ENCODE peak calls at places on chromosomes 5 and 9, in four cellular contexts. N, F, O and V are unnamed samples.

GRCh38 chr9:26260238-26260637 is 582.0 kb upstream of the TUSC1 start:
- DNase-seq in F (no peak), N (no peak), O (no peak), V (no peak)

GRCh38 chr5:8650197-8650596 is 781.2 kb downstream of the MTRR start:
- DNase-seq in O (no peak), F (no peak), N (no peak), V (no peak)

GRCh38 chr5:133612021-133612860 is at the start of gene FSTL4:
- DNase-seq in O (no peak), F (peak), N (no peak), V (no peak)

GRCh38 chr5:1282139-1282992 is 12.5 kb downstream of the TERT start:
- DNase-seq in N (peak), O (no peak), F (peak), V (no peak)

GRCh38 chr5:56440871-56441740 is 208.0 kb upstream of the ANKRD55 start:
- DNase-seq in O (no peak), F (no peak), N (no peak), V (peak)

GRCh38 chr9:70261131-70261870 is 2.5 kb downstream of the SMC5 start:
- DNase-seq in O (no peak), F (no peak), N (no peak), V (no peak)

GRCh38 chr9:126033318-126033717 is 286.1 kb downstream of the PBX3 start:
- DNase-seq in F (no peak), O (no peak), N (no peak), V (no peak)

GRCh38 chr9:98357921-98358535 is 102.6 kb upstream of the TBC1D2 start:
- DNase-seq in O (no peak), N (no peak), F (no peak), V (no peak)

GRCh38 chr9:134243778-134244467 is 79.6 kb upstream of the RNU6ATAC start:
- DNase-seq in O (peak), N (no peak), F (no peak), V (no peak)

GRCh38 chr5:889075-889710 is 3.4 kb downstream of the BRD9 start:
- DNase-seq in F (no peak), O (no peak), N (no peak), V (no peak)

GRCh38 chr5:14115323-14115895 is 27.7 kb upstream of the TRIO start:
- DNase-seq in N (no peak), F (no peak), O (no peak), V (no peak)

GRCh38 chr9:96491079-96491879 is 41.3 kb downstream of the HABP4 start:
- DNase-seq in N (no peak), F (no peak), O (no peak), V (no peak)

GRCh38 chr5:8332666-8333444 is 463.9 kb downstream of the MTRR start:
- DNase-seq in N (no peak), F (no peak), O (no peak), V (no peak)

GRCh38 chr9:127781821-127782220 is 3.4 kb upstream of the SH2D3C start:
- DNase-seq in O (no peak), N (no peak), F (no peak), V (no peak)

GRCh38 chr5:112338681-112339337 is 80.3 kb downstream of the EPB41L4A start:
- DNase-seq in F (no peak), O (no peak), N (no peak), V (no peak)

GRCh38 chr5:36614657-36615308 is 8.4 kb downstream of the SLC1A3 start:
- DNase-seq in N (no peak), F (no peak), O (no peak), V (no peak)

GRCh38 chr5:150412319-150413175 is at the start of gene CD74:
- DNase-seq in N (peak), O (peak), F (peak), V (no peak)

GRCh38 chr5:20985754-20986153 is 997.8 kb upstream of the CDH18 start:
- DNase-seq in N (no peak), F (no peak), O (no peak), V (no peak)